ENCODE peak calls at places on chromosomes 6 and 20, in ten cellular contexts. D is ovary; F is cardiac fibroblast; I is A549; X is GM06990; L is CD4-positive, alpha-beta T cell; N is GM13976; P is heart right ventricle; M is brain microvascular endothelial cell; H is heart left ventricle. G is an unnamed sample.

GRCh38 chr6:114366899-114367298 is 24.1 kb upstream of the HS3ST5 start:
- DNase-seq in D (no peak), F (no peak), I (no peak), X (no peak), L (no peak), N (no peak), P (no peak), M (no peak), H (no peak), G (no peak)

GRCh38 chr6:93423542-93423941 is 4.2 kb upstream of the EPHA7 start:
- DNase-seq in D (no peak), F (peak; percentile 43), I (no peak), X (no peak), L (no peak), N (no peak), P (no peak), M (peak; percentile 49), H (no peak), G (no peak)

GRCh38 chr6:21023210-21023609 is 489.0 kb downstream of the CDKAL1 start:
- DNase-seq in D (no peak), F (no peak), I (no peak), X (peak; percentile 37), L (no peak), N (no peak), P (no peak), M (no peak), H (no peak), G (no peak)

GRCh38 chr6:130982941-130983456 is 80.0 kb downstream of the EPB41L2 start:
- DNase-seq in D (no peak), F (no peak), I (no peak), X (no peak), L (no peak), N (no peak), P (no peak), M (no peak), H (no peak), G (no peak)

GRCh38 chr6:149289192-149289741 is 28.2 kb upstream of the TAB2 start:
- DNase-seq in D (no peak), F (no peak), I (no peak), X (no peak), L (no peak), N (no peak), P (no peak), M (no peak), H (no peak), G (no peak)

GRCh38 chr20:45407783-45408645 is at the start of gene DBNDD2:
- DNase-seq in D (no peak), F (no peak), I (no peak), X (no peak), L (peak; percentile 22), N (no peak), P (peak; percentile 40), M (no peak), H (peak; percentile 71), G (no peak)

GRCh38 chr6:142455957-142456589 is 154.3 kb downstream of the ADGRG6 start:
- DNase-seq in D (no peak), F (no peak), I (no peak), X (no peak), L (no peak), N (no peak), P (no peak), M (no peak), H (no peak), G (no peak)

GRCh38 chr6:44294832-44295791 is 18.0 kb downstream of the AARS2 start:
- DNase-seq in D (no peak), F (no peak), I (no peak), X (no peak), L (no peak), N (no peak), P (no peak), M (no peak), H (no peak), G (no peak)

GRCh38 chr20:61263084-61263695 is 11.1 kb downstream of the CDH4 start:
- DNase-seq in D (no peak), F (peak; percentile 28), I (no peak), X (no peak), L (peak; percentile 4), N (no peak), P (no peak), M (peak; percentile 38), H (no peak), G (no peak)

GRCh38 chr20:62123450-62124118 is 1.3 kb downstream of the LSM14B start:
- DNase-seq in D (no peak), F (peak; percentile 39), I (no peak), X (no peak), L (no peak), N (no peak), P (no peak), M (peak; percentile 57), H (no peak), G (no peak)

GRCh38 chr6:148438593-148438992 is 96.0 kb downstream of the SASH1 start:
- DNase-seq in D (no peak), F (peak; percentile 74), I (no peak), X (no peak), L (no peak), N (no peak), P (no peak), M (no peak), H (no peak), G (no peak)

GRCh38 chr6:63442870-63443269 is 123.1 kb upstream of the LGSN start:
- DNase-seq in D (no peak), F (no peak), I (no peak), X (no peak), L (no peak), N (no peak), P (no peak), M (no peak), H (no peak), G (no peak)

GRCh38 chr6:18317850-18318249 is 53.5 kb upstream of the DEK start:
- DNase-seq in D (no peak), F (no peak), I (no peak), X (no peak), L (no peak), N (no peak), P (no peak), M (no peak), H (no peak), G (no peak)

GRCh38 chr6:26607434-26608230 is 10.9 kb downstream of the ABT1 start:
- DNase-seq in D (no peak), F (peak; percentile 74), I (peak; percentile 44), X (peak; percentile 33), L (peak; percentile 21), N (peak; percentile 72), P (no peak), M (peak; percentile 71), H (no peak), G (peak; percentile 64)

GRCh38 chr6:39327516-39327915 is 5.0 kb upstream of the KCNK16 start:
- DNase-seq in D (no peak), F (no peak), I (no peak), X (no peak), L (no peak), N (no peak), P (no peak), M (no peak), H (no peak), G (no peak)

GRCh38 chr6:31697555-31697954 is 5.6 kb downstream of the ABHD16A start:
- DNase-seq in D (no peak), F (no peak), I (no peak), X (no peak), L (no peak), N (no peak), P (no peak), M (no peak), H (no peak), G (no peak)

GRCh38 chr6:43115365-43115764 is 39.3 kb downstream of the PTK7 start:
- DNase-seq in D (no peak), F (no peak), I (no peak), X (no peak), L (no peak), N (no peak), P (no peak), M (no peak), H (no peak), G (peak; percentile 66)

GRCh38 chr6:150881911-150882481 is 16.5 kb downstream of the MTHFD1L start:
- DNase-seq in D (peak; percentile 60), F (peak; percentile 99), I (peak; percentile 18), X (no peak), L (no peak), N (no peak), P (peak; percentile 25), M (peak; percentile 99), H (peak; percentile 71), G (peak; percentile 64)

GRCh38 chr6:90497411-90497810 is 89.5 kb downstream of the MAP3K7 start:
- DNase-seq in D (no peak), F (no peak), I (no peak), X (no peak), L (no peak), N (no peak), P (no peak), M (no peak), H (no peak), G (no peak)
- TF ChIP-seq CTCF in D (no peak), F (peak; percentile 4), I (no peak), X (peak; percentile 23), L (no peak), N (no peak), P (no peak), M (no peak), H (no peak), G (no peak)

DNA sequence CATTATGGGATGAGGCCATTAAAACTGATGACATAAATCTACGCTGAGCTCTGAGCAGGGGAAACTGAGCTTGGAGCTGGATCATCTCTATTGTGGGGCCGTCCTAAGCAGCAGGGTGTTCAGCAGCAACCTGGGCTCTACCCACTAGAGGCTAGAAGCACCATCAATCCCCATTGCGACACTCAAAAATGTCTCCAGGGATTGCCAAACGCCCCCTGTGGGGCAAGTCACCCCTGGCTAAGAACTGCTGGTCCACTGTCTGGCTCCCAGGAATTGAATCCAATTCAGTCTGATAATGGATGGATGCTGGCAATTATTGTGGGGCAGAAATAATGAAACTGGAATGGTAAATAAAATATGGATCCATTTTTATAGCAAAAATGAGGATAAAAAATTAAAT is 38.2 kb downstream of the PMEPA1 start:
- DNase-seq in D (no peak), F (no peak), I (peak; percentile 77), X (no peak), L (no peak), N (no peak), P (no peak), M (no peak), H (no peak), G (peak; percentile 53)
- TF ChIP-seq CTCF in D (no peak), F (no peak), I (no peak), X (no peak), L (no peak), N (no peak), P (no peak), M (peak; percentile 45), H (no peak), G (no peak)

GRCh38 chr6:56021943-56022342 is 146.6 kb upstream of the BMP5 start:
- DNase-seq in D (no peak), F (no peak), I (no peak), X (no peak), L (no peak), N (no peak), P (no peak), M (no peak), H (no peak), G (no peak)
- TF ChIP-seq CTCF in D (no peak), F (no peak), I (no peak), X (no peak), L (no peak), N (no peak), P (no peak), M (peak; percentile 61), H (no peak), G (no peak)

DNA sequence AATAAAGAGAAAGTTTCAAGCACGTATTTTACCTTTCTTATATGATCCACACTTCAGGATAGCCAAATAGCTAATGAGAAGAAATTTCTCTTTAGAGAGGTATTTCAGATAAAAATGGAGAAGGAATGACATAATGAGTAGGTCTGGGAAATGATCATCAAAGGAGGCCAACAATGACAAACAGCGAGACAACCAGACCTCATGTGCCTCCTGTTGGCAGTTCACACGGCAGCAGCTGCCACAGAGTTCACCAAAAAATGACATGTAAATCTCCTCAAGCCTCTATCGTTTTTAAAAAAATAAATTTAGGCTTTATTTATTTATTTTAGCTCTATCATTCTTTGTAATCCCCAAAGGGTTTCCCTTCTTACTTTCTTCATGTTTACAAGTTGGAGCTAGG is 47.7 kb downstream of the SLC2A12 start:
- DNase-seq in D (no peak), F (no peak), I (no peak), X (no peak), L (no peak), N (no peak), P (no peak), M (no peak), H (no peak), G (no peak)
- TF ChIP-seq CTCF in D (no peak), F (no peak), I (no peak), X (peak; percentile 14), L (no peak), N (no peak), P (no peak), M (peak; percentile 23), H (peak; percentile 10), G (no peak)

G was measured in RWPE1.